ENCODE peak calls at places on chromosomes 3 and 15, in seven cellular contexts. One of them, this sample, is unnamed.

GRCh38 chr3:9224490-9224889 is 25.0 kb downstream of the SRGAP3 start:
- DNase-seq in cardiac septum: no peak
- DNase-seq in left cardiac atrium: no peak
- DNase-seq in activated CD4-positive, alpha-beta T cell treated with anti-CD3 and anti-CD28 coated beads, Interleukin-2, amount 50 U/mL, for 1 hour: no peak
- DNase-seq in nucleus accumbens: no peak
- DNase-seq in skeletal muscle cell: no peak
- DNase-seq in SW 1271: no peak
- DNase-seq in this sample: no peak

GRCh38 chr15:95059346-95059905 is 828.1 kb downstream of the MCTP2 start:
- DNase-seq in nucleus accumbens: no peak
- DNase-seq in activated CD4-positive, alpha-beta T cell treated with anti-CD3 and anti-CD28 coated beads, Interleukin-2, amount 50 U/mL, for 1 hour: no peak
- DNase-seq in cardiac septum: no peak
- DNase-seq in left cardiac atrium: no peak
- DNase-seq in SW 1271: no peak
- DNase-seq in skeletal muscle cell: no peak
- DNase-seq in this sample: no peak

GRCh38 chr3:134260984-134261383 is 10.3 kb upstream of the RYK start:
- DNase-seq in activated CD4-positive, alpha-beta T cell treated with anti-CD3 and anti-CD28 coated beads, Interleukin-2, amount 50 U/mL, for 1 hour: no peak
- DNase-seq in skeletal muscle cell: no peak
- DNase-seq in SW 1271: no peak
- DNase-seq in left cardiac atrium: no peak
- DNase-seq in cardiac septum: no peak
- DNase-seq in nucleus accumbens: no peak
- DNase-seq in this sample: no peak

GRCh38 chr15:62059108-62059817 is 984 bp downstream of the VPS13C start:
- DNase-seq in cardiac septum: no peak
- DNase-seq in activated CD4-positive, alpha-beta T cell treated with anti-CD3 and anti-CD28 coated beads, Interleukin-2, amount 50 U/mL, for 1 hour: no peak
- DNase-seq in left cardiac atrium: no peak
- DNase-seq in skeletal muscle cell: no peak
- DNase-seq in SW 1271: no peak
- DNase-seq in nucleus accumbens: no peak
- DNase-seq in this sample: no peak

GRCh38 chr3:188926741-188927650 is 244.8 kb upstream of the TPRG1 start:
- DNase-seq in SW 1271: no peak
- DNase-seq in skeletal muscle cell: no peak
- DNase-seq in activated CD4-positive, alpha-beta T cell treated with anti-CD3 and anti-CD28 coated beads, Interleukin-2, amount 50 U/mL, for 1 hour: no peak
- DNase-seq in left cardiac atrium: no peak
- DNase-seq in cardiac septum: no peak
- DNase-seq in nucleus accumbens: no peak
- DNase-seq in this sample: no peak

GRCh38 chr15:58015565-58015964 is 49.9 kb downstream of the ALDH1A2 start:
- DNase-seq in skeletal muscle cell: peak; percentile 3
- DNase-seq in cardiac septum: no peak
- DNase-seq in SW 1271: no peak
- DNase-seq in activated CD4-positive, alpha-beta T cell treated with anti-CD3 and anti-CD28 coated beads, Interleukin-2, amount 50 U/mL, for 1 hour: no peak
- DNase-seq in left cardiac atrium: no peak
- DNase-seq in nucleus accumbens: no peak
- DNase-seq in this sample: no peak

GRCh38 chr3:187101184-187102072 is 37.9 kb downstream of the RPL39L start:
- DNase-seq in left cardiac atrium: peak; percentile 87
- DNase-seq in SW 1271: no peak
- DNase-seq in skeletal muscle cell: peak; percentile 39
- DNase-seq in activated CD4-positive, alpha-beta T cell treated with anti-CD3 and anti-CD28 coated beads, Interleukin-2, amount 50 U/mL, for 1 hour: peak; percentile 54
- DNase-seq in nucleus accumbens: no peak
- DNase-seq in cardiac septum: peak; percentile 84
- DNase-seq in this sample: no peak

GRCh38 chr3:126469479-126469878 is 6.2 kb downstream of the ZXDC start:
- DNase-seq in SW 1271: no peak
- DNase-seq in activated CD4-positive, alpha-beta T cell treated with anti-CD3 and anti-CD28 coated beads, Interleukin-2, amount 50 U/mL, for 1 hour: no peak
- DNase-seq in skeletal muscle cell: no peak
- DNase-seq in nucleus accumbens: no peak
- DNase-seq in cardiac septum: no peak
- DNase-seq in left cardiac atrium: no peak
- DNase-seq in this sample: no peak

GRCh38 chr15:62606376-62607164 is 436.0 kb upstream of the TPM1 start:
- DNase-seq in left cardiac atrium: no peak
- DNase-seq in cardiac septum: no peak
- DNase-seq in activated CD4-positive, alpha-beta T cell treated with anti-CD3 and anti-CD28 coated beads, Interleukin-2, amount 50 U/mL, for 1 hour: no peak
- DNase-seq in nucleus accumbens: no peak
- DNase-seq in SW 1271: no peak
- DNase-seq in skeletal muscle cell: peak; percentile 98
- DNase-seq in this sample: peak; percentile 68

GRCh38 chr15:52252781-52253180 is 42.8 kb downstream of the MYO5C start:
- DNase-seq in left cardiac atrium: no peak
- DNase-seq in SW 1271: peak; percentile 40
- DNase-seq in nucleus accumbens: no peak
- DNase-seq in skeletal muscle cell: peak; percentile 84
- DNase-seq in cardiac septum: no peak
- DNase-seq in activated CD4-positive, alpha-beta T cell treated with anti-CD3 and anti-CD28 coated beads, Interleukin-2, amount 50 U/mL, for 1 hour: no peak
- DNase-seq in this sample: peak; percentile 4

GRCh38 chr3:109188726-109189125 is 52.2 kb downstream of the C3orf85 start:
- DNase-seq in skeletal muscle cell: no peak
- DNase-seq in activated CD4-positive, alpha-beta T cell treated with anti-CD3 and anti-CD28 coated beads, Interleukin-2, amount 50 U/mL, for 1 hour: no peak
- DNase-seq in nucleus accumbens: no peak
- DNase-seq in SW 1271: no peak
- DNase-seq in left cardiac atrium: no peak
- DNase-seq in cardiac septum: no peak
- DNase-seq in this sample: no peak

GRCh38 chr15:91956026-91956723 is 102.7 kb downstream of the SLCO3A1 start:
- DNase-seq in activated CD4-positive, alpha-beta T cell treated with anti-CD3 and anti-CD28 coated beads, Interleukin-2, amount 50 U/mL, for 1 hour: no peak
- DNase-seq in nucleus accumbens: no peak
- DNase-seq in skeletal muscle cell: no peak
- DNase-seq in cardiac septum: no peak
- DNase-seq in left cardiac atrium: peak; percentile 58
- DNase-seq in SW 1271: no peak
- DNase-seq in this sample: peak; percentile 28

GRCh38 chr3:188807002-188807401 is 364.8 kb upstream of the TPRG1 start:
- DNase-seq in nucleus accumbens: no peak
- DNase-seq in skeletal muscle cell: no peak
- DNase-seq in left cardiac atrium: no peak
- DNase-seq in cardiac septum: no peak
- DNase-seq in SW 1271: no peak
- DNase-seq in activated CD4-positive, alpha-beta T cell treated with anti-CD3 and anti-CD28 coated beads, Interleukin-2, amount 50 U/mL, for 1 hour: no peak
- DNase-seq in this sample: no peak

GRCh38 chr15:67024322-67024997 is 40.9 kb upstream of the SMAD3 start:
- DNase-seq in SW 1271: peak; percentile 65
- DNase-seq in left cardiac atrium: peak; percentile 81
- DNase-seq in activated CD4-positive, alpha-beta T cell treated with anti-CD3 and anti-CD28 coated beads, Interleukin-2, amount 50 U/mL, for 1 hour: no peak
- DNase-seq in cardiac septum: peak; percentile 86
- DNase-seq in skeletal muscle cell: peak; percentile 92
- DNase-seq in nucleus accumbens: peak; percentile 55
- DNase-seq in this sample: peak; percentile 60

GRCh38 chr3:125042725-125043406 is 12.9 kb downstream of the HEG1 start:
- DNase-seq in left cardiac atrium: peak; percentile 65
- DNase-seq in activated CD4-positive, alpha-beta T cell treated with anti-CD3 and anti-CD28 coated beads, Interleukin-2, amount 50 U/mL, for 1 hour: no peak
- DNase-seq in SW 1271: no peak
- DNase-seq in nucleus accumbens: no peak
- DNase-seq in skeletal muscle cell: no peak
- DNase-seq in cardiac septum: peak; percentile 87
- DNase-seq in this sample: no peak

GRCh38 chr3:3151513-3151912 is 24.8 kb downstream of the TRNT1 start:
- DNase-seq in SW 1271: no peak
- DNase-seq in skeletal muscle cell: no peak
- DNase-seq in activated CD4-positive, alpha-beta T cell treated with anti-CD3 and anti-CD28 coated beads, Interleukin-2, amount 50 U/mL, for 1 hour: no peak
- DNase-seq in nucleus accumbens: no peak
- DNase-seq in cardiac septum: no peak
- DNase-seq in left cardiac atrium: no peak
- DNase-seq in this sample: no peak

GRCh38 chr3:24588568-24588967 is 93.9 kb upstream of the THRB start:
- DNase-seq in skeletal muscle cell: no peak
- DNase-seq in SW 1271: no peak
- DNase-seq in cardiac septum: no peak
- DNase-seq in left cardiac atrium: no peak
- DNase-seq in activated CD4-positive, alpha-beta T cell treated with anti-CD3 and anti-CD28 coated beads, Interleukin-2, amount 50 U/mL, for 1 hour: no peak
- DNase-seq in nucleus accumbens: no peak
- DNase-seq in this sample: no peak

GRCh38 chr3:94405258-94406035 is 342.6 kb downstream of the NSUN3 start:
- DNase-seq in cardiac septum: no peak
- DNase-seq in nucleus accumbens: no peak
- DNase-seq in activated CD4-positive, alpha-beta T cell treated with anti-CD3 and anti-CD28 coated beads, Interleukin-2, amount 50 U/mL, for 1 hour: no peak
- DNase-seq in skeletal muscle cell: no peak
- DNase-seq in SW 1271: no peak
- DNase-seq in left cardiac atrium: no peak
- DNase-seq in this sample: no peak

GRCh38 chr3:173819368-173819767 is 421.8 kb downstream of the NLGN1 start:
- DNase-seq in left cardiac atrium: no peak
- DNase-seq in nucleus accumbens: no peak
- DNase-seq in SW 1271: no peak
- DNase-seq in activated CD4-positive, alpha-beta T cell treated with anti-CD3 and anti-CD28 coated beads, Interleukin-2, amount 50 U/mL, for 1 hour: no peak
- DNase-seq in cardiac septum: no peak
- DNase-seq in skeletal muscle cell: no peak
- DNase-seq in this sample: no peak

GRCh38 chr3:14899993-14900618 is 47.3 kb upstream of the NR2C2 start:
- DNase-seq in cardiac septum: no peak
- DNase-seq in SW 1271: no peak
- DNase-seq in skeletal muscle cell: no peak
- DNase-seq in left cardiac atrium: no peak
- DNase-seq in activated CD4-positive, alpha-beta T cell treated with anti-CD3 and anti-CD28 coated beads, Interleukin-2, amount 50 U/mL, for 1 hour: no peak
- DNase-seq in nucleus accumbens: no peak
- DNase-seq in this sample: no peak

GRCh38 chr15:39918688-39919385 is 1.2 kb downstream of the GPR176 start:
- DNase-seq in SW 1271: no peak
- DNase-seq in skeletal muscle cell: peak; percentile 49
- DNase-seq in cardiac septum: no peak
- DNase-seq in nucleus accumbens: no peak
- DNase-seq in activated CD4-positive, alpha-beta T cell treated with anti-CD3 and anti-CD28 coated beads, Interleukin-2, amount 50 U/mL, for 1 hour: no peak
- DNase-seq in left cardiac atrium: no peak
- DNase-seq in this sample: no peak

GRCh38 chr3:171213178-171213577 is 186.7 kb upstream of the SLC2A2 start:
- DNase-seq in skeletal muscle cell: no peak
- DNase-seq in left cardiac atrium: no peak
- DNase-seq in SW 1271: no peak
- DNase-seq in activated CD4-positive, alpha-beta T cell treated with anti-CD3 and anti-CD28 coated beads, Interleukin-2, amount 50 U/mL, for 1 hour: no peak
- DNase-seq in cardiac septum: no peak
- DNase-seq in nucleus accumbens: no peak
- DNase-seq in this sample: no peak